ENCODE peak calls at places on chromosomes 4 and X, in five cellular contexts. One of them, this sample, is unnamed.

GRCh38 chrX:101051549-101052302 is at the start of gene TRMT2B:
- DNase-seq in ovary: peak; percentile 63
- DNase-seq in testis: peak; percentile 89
- DNase-seq in right lobe of liver: peak; percentile 79
- DNase-seq in A549: peak; percentile 87
- DNase-seq in this sample: peak; percentile 70

GRCh38 chrX:119942831-119943184 is 743 bp downstream of the NKAP start:
- DNase-seq in ovary: no peak
- DNase-seq in right lobe of liver: no peak
- DNase-seq in A549: peak; percentile 4
- DNase-seq in testis: no peak
- DNase-seq in this sample: no peak

GRCh38 chr4:165301833-165302232 is 25.6 kb upstream of the MSMO1 start:
- DNase-seq in right lobe of liver: no peak
- DNase-seq in testis: no peak
- DNase-seq in ovary: no peak
- DNase-seq in A549: no peak
- DNase-seq in this sample: no peak

GRCh38 chrX:86047174-86047991 is at the start of gene CHM:
- DNase-seq in ovary: peak; percentile 45
- DNase-seq in A549: peak; percentile 84
- DNase-seq in testis: peak; percentile 90
- DNase-seq in right lobe of liver: peak; percentile 56
- DNase-seq in this sample: peak; percentile 90

GRCh38 chrX:112473654-112474053 is 206.1 kb downstream of the LHFPL1 start:
- DNase-seq in A549: no peak
- DNase-seq in ovary: no peak
- DNase-seq in testis: no peak
- DNase-seq in right lobe of liver: no peak
- DNase-seq in this sample: no peak

GRCh38 chr4:139286186-139286698 is 6.2 kb upstream of the MGARP start:
- DNase-seq in testis: no peak
- DNase-seq in A549: no peak
- DNase-seq in ovary: no peak
- DNase-seq in right lobe of liver: no peak
- DNase-seq in this sample: no peak

GRCh38 chrX:47283015-47283771 is 50.4 kb downstream of the USP11 start:
- DNase-seq in right lobe of liver: no peak
- DNase-seq in A549: no peak
- DNase-seq in testis: peak; percentile 81
- DNase-seq in ovary: peak; percentile 36
- DNase-seq in this sample: no peak

GRCh38 chr4:98928131-98928504 is 815 bp downstream of the EIF4E start:
- DNase-seq in A549: peak; percentile 83
- DNase-seq in right lobe of liver: peak; percentile 80
- DNase-seq in ovary: peak; percentile 60
- DNase-seq in testis: peak; percentile 93
- DNase-seq in this sample: peak; percentile 89

GRCh38 chrX:73562986-73563739 is at the start of gene CHIC1:
- DNase-seq in A549: peak; percentile 85
- DNase-seq in right lobe of liver: peak; percentile 38
- DNase-seq in testis: peak; percentile 78
- DNase-seq in ovary: peak; percentile 70
- DNase-seq in this sample: peak; percentile 90

GRCh38 chr4:2352171-2352570 is 66.3 kb downstream of the ZFYVE28 start:
- DNase-seq in testis: peak; percentile 9
- DNase-seq in right lobe of liver: no peak
- DNase-seq in A549: no peak
- DNase-seq in ovary: no peak
- DNase-seq in this sample: peak; percentile 45

DNA sequence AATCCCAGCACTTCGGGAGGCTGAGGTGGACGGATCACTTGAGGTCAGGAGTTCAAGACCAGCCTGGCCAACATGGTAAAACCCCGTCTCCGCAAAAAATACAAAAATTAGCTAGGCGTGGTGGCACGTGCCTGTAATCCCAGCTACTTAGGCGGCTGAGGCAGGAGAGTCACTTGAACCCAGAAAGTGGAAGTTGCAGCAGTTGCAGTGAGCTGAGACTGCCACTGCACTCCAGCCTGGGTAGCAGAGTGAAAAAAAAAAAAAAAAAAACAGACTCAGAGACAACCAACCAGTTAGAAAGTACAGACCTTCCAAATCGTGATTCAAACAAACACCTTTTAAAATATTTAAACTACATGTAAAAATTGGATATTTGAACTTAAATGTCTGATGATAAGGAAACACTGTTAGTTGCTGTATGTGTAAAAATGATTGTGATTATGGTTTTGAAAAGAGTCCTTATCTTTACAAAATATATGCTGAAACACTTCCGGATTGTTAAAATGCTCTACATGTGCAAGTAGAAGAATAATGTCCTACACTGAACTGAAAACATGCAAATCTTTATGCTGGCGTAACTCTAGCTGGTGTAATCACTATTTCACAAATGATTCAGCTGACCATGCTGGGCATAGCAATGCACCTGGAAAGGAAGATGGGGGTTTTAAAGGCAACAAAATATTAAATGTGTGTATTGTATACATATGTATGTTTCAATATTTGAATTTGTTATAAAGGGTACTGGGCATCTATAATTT is 37.8 kb downstream of the SH3KBP1 start:
- DNase-seq in testis: no peak
- DNase-seq in ovary: no peak
- DNase-seq in right lobe of liver: no peak
- DNase-seq in A549: no peak
- DNase-seq in this sample: no peak
- H3K4me3 ChIP-seq in testis: no peak overlapping the region
- H3K4me3 ChIP-seq in ovary: no peak overlapping the region
- H3K4me3 ChIP-seq in right lobe of liver: no peak overlapping the region
- H3K4me3 ChIP-seq in A549: no peak overlapping the region
- H3K4me3 ChIP-seq in this sample: no peak overlapping the region

GRCh38 chrX:152638443-152638904 is 779 bp downstream of the GABRQ start:
- DNase-seq in testis: no peak
- DNase-seq in ovary: no peak
- DNase-seq in A549: no peak
- DNase-seq in right lobe of liver: no peak
- DNase-seq in this sample: no peak

GRCh38 chrX:152632445-152633097 is 5.1 kb upstream of the GABRQ start:
- DNase-seq in A549: peak; percentile 26
- DNase-seq in ovary: no peak
- DNase-seq in right lobe of liver: peak; percentile 50
- DNase-seq in testis: peak; percentile 72
- DNase-seq in this sample: no peak

GRCh38 chrX:152637649-152638442 is at the start of gene GABRQ:
- DNase-seq in ovary: no peak
- DNase-seq in testis: peak; percentile 84
- DNase-seq in right lobe of liver: peak; percentile 45
- DNase-seq in A549: peak; percentile 46
- DNase-seq in this sample: no peak

GRCh38 chrX:152639426-152639825 is 1.7 kb downstream of the GABRQ start:
- DNase-seq in A549: no peak
- DNase-seq in right lobe of liver: no peak
- DNase-seq in testis: no peak
- DNase-seq in ovary: no peak
- DNase-seq in this sample: no peak

DNA sequence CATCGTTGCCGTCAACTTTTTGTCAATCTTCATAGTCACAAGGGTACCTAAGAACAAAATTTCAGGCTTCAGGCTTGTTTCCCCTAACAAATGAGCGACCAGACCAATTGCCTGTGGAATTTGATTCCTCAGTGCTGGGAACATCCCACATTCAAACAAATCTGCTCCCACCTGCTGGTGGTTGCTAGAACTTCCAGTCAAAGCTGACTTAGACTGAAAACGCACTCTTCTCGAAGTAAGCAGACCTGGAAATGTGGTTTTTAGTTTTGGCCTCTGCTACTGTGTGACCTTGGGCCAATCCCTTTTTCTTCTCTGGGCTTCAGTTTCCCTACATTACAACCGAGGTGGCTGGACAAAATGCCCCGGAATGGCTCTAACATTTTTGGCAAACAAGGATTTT is 1.8 kb upstream of the GABRQ start:
- DNase-seq in right lobe of liver: no peak
- DNase-seq in testis: peak; percentile 58
- DNase-seq in ovary: no peak
- DNase-seq in A549: peak; percentile 65
- DNase-seq in this sample: no peak
- TF ChIP-seq CTCF in right lobe of liver: peak; percentile 63
- TF ChIP-seq CTCF in testis: no peak
- TF ChIP-seq CTCF in ovary: no peak
- TF ChIP-seq CTCF in A549: peak; percentile 66
- TF ChIP-seq CTCF in this sample: no peak

GRCh38 chrX:55717521-55718497 is at the start of gene RRAGB:
- DNase-seq in ovary: peak; percentile 92
- DNase-seq in A549: peak; percentile 96
- DNase-seq in right lobe of liver: peak; percentile 93
- DNase-seq in testis: peak; percentile 97
- DNase-seq in this sample: peak; percentile 98
- TF ChIP-seq POLR2A in ovary: peak; percentile 40
- TF ChIP-seq POLR2A in A549: peak; percentile 68
- TF ChIP-seq POLR2A in right lobe of liver: peak; percentile 17
- TF ChIP-seq POLR2A in testis: no peak
- TF ChIP-seq POLR2A in this sample: no peak

GRCh38 chr4:181301735-181302380 is 941.3 kb upstream of the TENM3 start:
- DNase-seq in ovary: no peak
- DNase-seq in A549: peak; percentile 36
- DNase-seq in right lobe of liver: peak; percentile 55
- DNase-seq in testis: peak; percentile 44
- DNase-seq in this sample: no peak
- H3K4me3 ChIP-seq in ovary: no peak overlapping the region
- H3K4me3 ChIP-seq in A549: no peak overlapping the region
- H3K4me3 ChIP-seq in right lobe of liver: no peak overlapping the region
- H3K4me3 ChIP-seq in testis: no peak overlapping the region
- H3K4me3 ChIP-seq in this sample: no peak overlapping the region

GRCh38 chrX:49060914-49061313 is 2.1 kb downstream of the CCDC120 start:
- DNase-seq in ovary: no peak
- DNase-seq in right lobe of liver: no peak
- DNase-seq in A549: no peak
- DNase-seq in testis: no peak
- DNase-seq in this sample: no peak

GRCh38 chrX:49061916-49062315 is 3.1 kb downstream of the CCDC120 start:
- DNase-seq in ovary: peak; percentile 5
- DNase-seq in testis: no peak
- DNase-seq in right lobe of liver: no peak
- DNase-seq in A549: no peak
- DNase-seq in this sample: no peak

GRCh38 chrX:49059209-49060191 is 701 bp downstream of the CCDC120 start:
- DNase-seq in right lobe of liver: no peak
- DNase-seq in ovary: no peak
- DNase-seq in testis: no peak
- DNase-seq in A549: no peak
- DNase-seq in this sample: no peak

GRCh38 chrX:49063715-49064114 is 4.9 kb downstream of the CCDC120 start:
- DNase-seq in A549: no peak
- DNase-seq in ovary: peak; percentile 14
- DNase-seq in right lobe of liver: no peak
- DNase-seq in testis: no peak
- DNase-seq in this sample: no peak

DNA sequence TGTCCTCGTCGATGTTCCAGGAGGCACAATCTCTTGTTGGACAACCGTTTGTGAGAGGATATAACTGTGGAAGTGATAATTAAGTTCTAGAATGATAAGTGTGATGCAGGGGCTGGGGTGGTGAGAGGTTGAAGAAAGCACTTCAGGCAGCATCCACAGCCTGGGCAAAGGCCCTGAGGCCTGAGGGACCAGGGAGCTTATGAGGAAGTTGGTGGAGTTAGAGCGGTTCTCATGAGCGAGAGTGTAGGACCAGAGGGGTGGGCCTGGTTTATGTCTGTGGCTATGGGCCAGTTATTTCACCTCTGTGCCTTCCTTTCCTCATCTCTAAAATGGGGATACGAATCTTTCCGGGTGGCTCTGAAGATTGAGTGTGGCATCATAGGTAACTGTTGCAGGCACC is 2.7 kb downstream of the CCDC120 start:
- DNase-seq in right lobe of liver: no peak
- DNase-seq in ovary: no peak
- DNase-seq in testis: no peak
- DNase-seq in A549: no peak
- DNase-seq in this sample: no peak
- TF ChIP-seq CTCF in right lobe of liver: no peak
- TF ChIP-seq CTCF in ovary: no peak
- TF ChIP-seq CTCF in testis: no peak
- TF ChIP-seq CTCF in A549: no peak
- TF ChIP-seq CTCF in this sample: no peak

DNA sequence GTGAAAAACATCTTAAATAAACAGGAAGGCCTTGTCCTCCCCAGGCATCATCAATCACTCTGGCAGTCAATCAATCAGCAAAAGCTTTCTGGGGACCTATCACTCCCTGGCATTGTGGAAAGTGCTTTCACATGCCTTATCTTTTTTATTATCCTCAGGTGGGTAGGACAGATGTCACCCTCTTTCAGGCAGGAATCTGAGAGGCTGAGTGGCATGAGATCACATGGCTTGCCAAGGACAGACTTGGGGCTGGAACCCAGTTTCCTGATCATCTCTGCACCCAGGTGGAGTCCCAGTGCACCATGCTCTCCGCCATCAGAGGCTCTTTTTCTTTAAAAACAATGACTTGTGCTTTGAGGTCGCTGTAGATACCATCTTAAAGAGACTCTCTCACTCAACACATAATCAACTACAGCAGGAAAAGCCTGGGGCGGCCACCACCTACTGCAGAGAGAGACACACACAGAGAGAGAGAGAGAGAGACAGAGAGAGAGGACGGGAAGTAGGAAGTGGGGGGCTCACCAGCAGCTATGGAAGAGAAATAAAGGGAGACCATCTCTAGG is 282.7 kb downstream of the PTTG2 start:
- DNase-seq in A549: no peak
- DNase-seq in testis: no peak
- DNase-seq in ovary: no peak
- DNase-seq in right lobe of liver: no peak
- DNase-seq in this sample: no peak
- TF ChIP-seq POLR2A in A549: no peak
- TF ChIP-seq POLR2A in testis: no peak
- TF ChIP-seq POLR2A in ovary: no peak
- TF ChIP-seq POLR2A in right lobe of liver: no peak
- TF ChIP-seq POLR2A in this sample: no peak